ENCODE peak calls at places on chromosomes 12 and 14, in seven cellular contexts. W is AG04449; O is stimulated activated CD8-positive, alpha-beta memory T cell treated with anti-CD3 and anti-CD28 coated beads, Interleukin-4, amount 100 ng/mL, for 1 hour; E is astrocyte of the cerebellum; I is effector memory CD4-positive, alpha-beta T cell; K is germinal center; V is GM04503. S is an unnamed sample.
A peak's percentile ranks its signal among the peaks of the same experiment; 100 is the strongest.

GRCh38 chr14:95463173-95463901 is 53.1 kb downstream of the SYNE3 start:
- DNase-seq in W (no peak), O (no peak), E (no peak), I (peak; percentile 32), K (no peak), V (no peak), S (no peak)

GRCh38 chr14:60356921-60357550 is 108.0 kb downstream of the PPM1A start:
- DNase-seq in W (no peak), O (no peak), E (no peak), I (no peak), K (no peak), V (no peak), S (no peak)

GRCh38 chr12:30806989-30807694 is 52.4 kb upstream of the CAPRIN2 start:
- DNase-seq in W (no peak), O (no peak), E (peak; percentile 80), I (no peak), K (peak; percentile 17), V (no peak), S (peak; percentile 84)

GRCh38 chr12:9646794-9647622 is 22.5 kb upstream of the CLEC2D start:
- DNase-seq in W (no peak), O (no peak), E (no peak), I (no peak), K (no peak), V (no peak), S (no peak)

GRCh38 chr14:77882098-77882497 is 82.2 kb downstream of the ADCK1 start:
- DNase-seq in W (no peak), O (no peak), E (no peak), I (no peak), K (no peak), V (no peak), S (peak; percentile 58)

GRCh38 chr12:124680863-124681778 is 113.7 kb upstream of the NCOR2 start:
- DNase-seq in W (no peak), O (no peak), E (peak; percentile 68), I (no peak), K (no peak), V (peak; percentile 90), S (peak; percentile 72)

GRCh38 chr12:104285740-104286537 is 17.6 kb upstream of the EID3 start:
- DNase-seq in W (no peak), O (no peak), E (no peak), I (no peak), K (no peak), V (peak; percentile 20), S (peak; percentile 56)

GRCh38 chr12:68036642-68037041 is 47.4 kb downstream of the IFNG-AS1 start:
- DNase-seq in W (no peak), O (no peak), E (no peak), I (no peak), K (no peak), V (no peak), S (no peak)

GRCh38 chr12:71958457-71958856 is 19.8 kb downstream of the TPH2 start:
- DNase-seq in W (no peak), O (no peak), E (no peak), I (no peak), K (no peak), V (no peak), S (no peak)

GRCh38 chr12:12901158-12901791 is 9.9 kb downstream of the GPRC5A start:
- DNase-seq in W (peak; percentile 89), O (no peak), E (no peak), I (no peak), K (no peak), V (peak; percentile 85), S (no peak)

GRCh38 chr12:55642275-55643068 is 5.8 kb downstream of the OR10P1 start:
- DNase-seq in W (no peak), O (no peak), E (no peak), I (no peak), K (peak; percentile 63), V (no peak), S (peak; percentile 69)

GRCh38 chr12:47082963-47083621 is 3.3 kb upstream of the AMIGO2 start:
- DNase-seq in W (peak; percentile 87), O (no peak), E (peak; percentile 72), I (no peak), K (no peak), V (peak; percentile 95), S (no peak)

GRCh38 chr12:9910716-9911421 is 21.3 kb downstream of the CLEC2A start:
- DNase-seq in W (no peak), O (no peak), E (no peak), I (no peak), K (no peak), V (no peak), S (no peak)

GRCh38 chr12:92739099-92739498 is 36.3 kb downstream of the PLEKHG7 start:
- DNase-seq in W (no peak), O (no peak), E (no peak), I (no peak), K (no peak), V (no peak), S (peak; percentile 47)

GRCh38 chr12:12870454-12870853 is 20.9 kb upstream of the GPRC5A start:
- DNase-seq in W (peak; percentile 100), O (no peak), E (peak; percentile 48), I (no peak), K (no peak), V (peak; percentile 100), S (no peak)

GRCh38 chr12:12645485-12645884 is 33.8 kb downstream of the CREBL2 start:
- DNase-seq in W (no peak), O (no peak), E (no peak), I (peak; percentile 4), K (peak; percentile 70), V (no peak), S (peak; percentile 84)

GRCh38 chr12:1500095-1500801 is 94.1 kb downstream of the FBXL14 start:
- DNase-seq in W (no peak), O (no peak), E (no peak), I (no peak), K (no peak), V (peak; percentile 56), S (no peak)